ENCODE peak calls at places on chromosomes 6 and 20, in nine cellular contexts. M is kidney epithelial cell; P is CD4-positive, alpha-beta T cell; C is left lung; B is HS-5; W is GM13976; V is activated CD4-positive, alpha-beta T cell treated with anti-CD3 and anti-CD28 coated beads, Interleukin-2, amount 50 U/mL, for 1 hour; E is iris pigment epithelial cell; K is HEK293T. X is an unnamed sample.

GRCh38 chr6:138727182-138727581 is 46.4 kb upstream of the CCDC28A start:
- DNase-seq in M (no peak), P (no peak), C (no peak), B (no peak), W (no peak), V (no peak), E (peak), K (no peak), X (no peak)

GRCh38 chr6:70872469-70872868 is 84.4 kb downstream of the B3GAT2 start:
- DNase-seq in M (no peak), P (no peak), C (no peak), B (no peak), W (no peak), V (no peak), E (no peak), K (no peak), X (no peak)

GRCh38 chr6:34951741-34952140 is 62.7 kb downstream of the ANKS1A start:
- DNase-seq in M (no peak), P (no peak), C (no peak), B (no peak), W (no peak), V (no peak), E (no peak), K (no peak), X (no peak)

GRCh38 chr6:73577605-73578160 is 56.9 kb upstream of the EEF1A1 start:
- DNase-seq in M (no peak), P (no peak), C (no peak), B (no peak), W (no peak), V (no peak), E (no peak), K (no peak), X (no peak)

GRCh38 chr6:112839525-112839961 is 492.4 kb downstream of the RFPL4B start:
- DNase-seq in M (no peak), P (no peak), C (no peak), B (no peak), W (no peak), V (no peak), E (peak), K (no peak), X (no peak)

GRCh38 chr20:57759724-57760123 is 49.9 kb upstream of the PMEPA1 start:
- DNase-seq in M (no peak), P (no peak), C (no peak), B (no peak), W (no peak), V (no peak), E (no peak), K (no peak), X (no peak)

GRCh38 chr6:168194732-168195565 is 115.9 kb upstream of the FRMD1 start:
- DNase-seq in M (no peak), P (no peak), C (peak), B (no peak), W (no peak), V (no peak), E (no peak), K (no peak), X (no peak)

GRCh38 chr20:22379472-22379871 is 204.9 kb downstream of the FOXA2 start:
- DNase-seq in M (peak), P (no peak), C (no peak), B (peak), W (no peak), V (no peak), E (peak), K (no peak), X (no peak)

GRCh38 chr6:43708857-43709653 is 21.5 kb upstream of the MRPS18A start:
- DNase-seq in M (peak), P (no peak), C (no peak), B (no peak), W (no peak), V (no peak), E (peak), K (no peak), X (no peak)

GRCh38 chr20:4656491-4656890 is 65.2 kb upstream of the PRND start:
- DNase-seq in M (no peak), P (no peak), C (no peak), B (no peak), W (no peak), V (no peak), E (no peak), K (no peak), X (no peak)

GRCh38 chr6:116027821-116028220 is 32.9 kb downstream of the FRK start:
- DNase-seq in M (no peak), P (no peak), C (no peak), B (no peak), W (no peak), V (no peak), E (no peak), K (no peak), X (no peak)

GRCh38 chr20:39462436-39462835 is 500.3 kb downstream of the DHX35 start:
- DNase-seq in M (no peak), P (no peak), C (no peak), B (no peak), W (no peak), V (no peak), E (no peak), K (no peak), X (no peak)

GRCh38 chr6:136201735-136202134 is 48.4 kb downstream of the MTFR2 start:
- DNase-seq in M (no peak), P (no peak), C (no peak), B (no peak), W (no peak), V (no peak), E (peak), K (no peak), X (no peak)

GRCh38 chr6:37083243-37084138 is 78.0 kb downstream of the FGD2 start:
- DNase-seq in M (no peak), P (no peak), C (peak), B (no peak), W (no peak), V (no peak), E (peak), K (no peak), X (peak)

GRCh38 chr6:142570221-142570671 is 268.4 kb downstream of the ADGRG6 start:
- DNase-seq in M (peak), P (no peak), C (no peak), B (peak), W (no peak), V (no peak), E (peak), K (no peak), X (no peak)

GRCh38 chr6:44001318-44001868 is 125.9 kb downstream of the MRPL14 start:
- DNase-seq in M (no peak), P (no peak), C (no peak), B (no peak), W (peak), V (no peak), E (peak), K (peak), X (no peak)

GRCh38 chr6:46392294-46392693 is 99.0 kb downstream of the RCAN2 start:
- DNase-seq in M (no peak), P (no peak), C (no peak), B (no peak), W (no peak), V (no peak), E (no peak), K (no peak), X (no peak)

GRCh38 chr6:8082954-8083858 is 19.0 kb upstream of the BLOC1S5 start:
- DNase-seq in M (peak), P (no peak), C (no peak), B (peak), W (no peak), V (no peak), E (peak), K (no peak), X (no peak)

X was measured in ureter.